ENCODE peak calls at places on chromosomes 11 and 22, in ten cellular contexts. H is NCI-H774; J is LoVo; F is keratinocyte; B is activated T-helper 1 cell treated with anti-CD3 and anti-CD28 coated beads, Interleukin-2, amount 50 U/mL, for 16 hours; Z is HEK293T; T is stimulated activated CD4-positive, alpha-beta T cell treated with anti-CD3 and anti-CD28 coated beads, Interleukin-2, amount 100 ng/mL, for 48 hours; Q is activated CD4-positive, alpha-beta T cell treated with anti-CD3 and anti-CD28 coated beads for 24 hours; S is lower leg skin; A is GM19239. W is an unnamed sample.
A peak's percentile ranks its signal among the peaks of the same experiment; 100 is the strongest.

GRCh38 chr11:28794405-28794804 is 686.2 kb downstream of the METTL15 start:
- DNase-seq in T (no peak), J (no peak), A (no peak), F (no peak), H (no peak), S (no peak), B (no peak), Z (no peak), Q (no peak), W (no peak)

GRCh38 chr22:18076060-18076497 is 1.7 kb upstream of the PEX26 start:
- DNase-seq in H (peak; percentile 79), S (peak; percentile 86), T (no peak), B (no peak), Z (peak; percentile 79), A (no peak), J (peak; percentile 80), Q (no peak), F (no peak), W (peak; percentile 75)

GRCh38 chr22:29144786-29145160 is 60.9 kb upstream of the EMID1 start:
- DNase-seq in H (no peak), A (no peak), F (no peak), Q (no peak), Z (no peak), B (no peak), T (no peak), S (peak; percentile 84), J (no peak), W (no peak)

GRCh38 chr22:49753276-49753884 is 74.3 kb downstream of the BRD1 start:
- DNase-seq in Q (no peak), S (peak; percentile 75), B (no peak), T (no peak), A (no peak), F (no peak), Z (no peak), H (no peak), J (no peak), W (no peak)

GRCh38 chr11:95231881-95232605 is 1.0 kb upstream of the SESN3 start:
- DNase-seq in Q (peak; percentile 35), B (peak; percentile 44), H (peak; percentile 36), Z (peak; percentile 62), T (peak; percentile 61), A (no peak), F (no peak), S (peak; percentile 94), J (no peak), W (no peak)

GRCh38 chr22:45475063-45475747 is 27.5 kb upstream of the FBLN1 start:
- DNase-seq in Q (no peak), T (no peak), Z (no peak), B (no peak), S (no peak), J (no peak), F (no peak), H (no peak), A (no peak), W (no peak)

GRCh38 chr22:41828516-41828915 is 4.4 kb upstream of the SREBF2 start:
- DNase-seq in A (no peak), H (peak; percentile 60), S (no peak), T (no peak), B (no peak), Q (no peak), J (no peak), Z (no peak), F (no peak), W (no peak)

GRCh38 chr22:37279469-37279868 is 2.8 kb upstream of the CYTH4 start:
- DNase-seq in F (no peak), H (no peak), T (no peak), Z (no peak), J (no peak), B (no peak), Q (no peak), A (no peak), S (no peak), W (no peak)

GRCh38 chr11:68649851-68650555 is 34.3 kb upstream of the GAL start:
- DNase-seq in A (no peak), F (no peak), T (no peak), B (no peak), S (peak; percentile 80), J (no peak), Q (no peak), H (no peak), Z (no peak), W (no peak)

GRCh38 chr22:24402460-24403192 is 24.8 kb upstream of the ADORA2A start:
- DNase-seq in S (peak; percentile 92), J (peak; percentile 96), T (no peak), F (peak; percentile 28), Q (no peak), H (peak; percentile 63), B (no peak), A (no peak), Z (no peak), W (peak; percentile 82)

GRCh38 chr11:112658521-112658920 is 302.7 kb upstream of the NCAM1 start:
- DNase-seq in J (no peak), H (no peak), T (no peak), S (no peak), Z (no peak), Q (no peak), B (no peak), A (no peak), F (no peak), W (no peak)

GRCh38 chr22:37965940-37966664 is 12.6 kb downstream of the POLR2F start:
- DNase-seq in Q (no peak), B (no peak), S (no peak), J (no peak), Z (no peak), H (no peak), A (no peak), F (no peak), T (no peak), W (no peak)

GRCh38 chr11:129861702-129862107 is 33.7 kb downstream of the NFRKB start:
- DNase-seq in F (peak; percentile 95), Q (no peak), S (peak; percentile 89), T (no peak), J (peak; percentile 93), H (no peak), B (no peak), A (no peak), Z (peak; percentile 25), W (peak; percentile 61)

GRCh38 chr11:44300881-44301855 is 8.8 kb downstream of the ALX4 start:
- DNase-seq in Q (no peak), A (no peak), H (no peak), T (no peak), B (no peak), J (no peak), S (no peak), Z (no peak), F (no peak), W (no peak)

GRCh38 chr22:21009638-21010425 is 5.1 kb upstream of the P2RX6 start:
- DNase-seq in J (peak; percentile 25), F (no peak), Q (no peak), B (no peak), H (no peak), T (no peak), Z (no peak), A (no peak), S (no peak), W (no peak)

GRCh38 chr11:65868076-65868667 is 4.4 kb downstream of the EFEMP2 start:
- DNase-seq in Q (no peak), S (no peak), F (no peak), J (no peak), Z (no peak), T (no peak), H (no peak), B (no peak), A (no peak), W (no peak)

GRCh38 chr11:12100886-12101285 is 9.5 kb upstream of the MICAL2 start:
- DNase-seq in Q (no peak), B (no peak), S (peak; percentile 91), H (no peak), T (no peak), J (no peak), A (no peak), Z (no peak), F (no peak), W (no peak)

GRCh38 chr22:44384563-44384940 is 71.8 kb upstream of the SHISAL1 start:
- DNase-seq in S (no peak), F (no peak), Z (no peak), A (no peak), T (no peak), J (no peak), B (no peak), H (no peak), Q (no peak), W (no peak)

GRCh38 chr11:7032692-7033091 is 12.4 kb downstream of the NLRP14 start:
- DNase-seq in H (no peak), Z (no peak), J (no peak), B (no peak), S (no peak), T (no peak), Q (no peak), A (no peak), F (no peak), W (no peak)

GRCh38 chr11:66476173-66476840 is 3.9 kb upstream of the DPP3 start:
- DNase-seq in Z (no peak), T (no peak), A (no peak), S (no peak), J (no peak), Q (no peak), F (no peak), H (no peak), B (no peak), W (no peak)

GRCh38 chr22:18031670-18032454 is 7.5 kb upstream of the MICAL3 start:
- DNase-seq in A (no peak), F (peak; percentile 92), Z (no peak), S (no peak), H (no peak), J (peak; percentile 67), B (no peak), T (no peak), Q (no peak), W (peak; percentile 82)

GRCh38 chr11:103053997-103054396 is 38.0 kb downstream of the DCUN1D5 start:
- DNase-seq in Q (no peak), B (no peak), S (no peak), Z (no peak), F (no peak), J (no peak), A (no peak), T (no peak), H (no peak), W (no peak)

GRCh38 chr22:32119568-32120235 is 39.4 kb downstream of the C22orf42 start:
- DNase-seq in T (no peak), F (no peak), Q (no peak), J (no peak), A (no peak), H (no peak), B (no peak), Z (no peak), S (no peak), W (no peak)

GRCh38 chr22:39621826-39622225 is 51.3 kb downstream of the CACNA1I start:
- DNase-seq in T (no peak), Q (no peak), H (no peak), J (no peak), F (no peak), S (no peak), Z (no peak), B (no peak), A (no peak), W (no peak)

GRCh38 chr11:105577645-105578044 is 32.2 kb upstream of the GRIA4 start:
- DNase-seq in J (no peak), B (no peak), T (no peak), Z (peak; percentile 6), A (no peak), Q (no peak), H (no peak), F (no peak), S (no peak), W (no peak)

GRCh38 chr22:36286096-36286957 is 33.4 kb downstream of the APOL1 start:
- DNase-seq in F (no peak), T (peak; percentile 69), S (peak; percentile 96), B (no peak), Q (peak; percentile 70), A (peak; percentile 90), Z (peak; percentile 96), H (no peak), J (peak; percentile 45), W (peak; percentile 18)

GRCh38 chr11:17352925-17353227 is 1.3 kb downstream of the NCR3LG1 start:
- DNase-seq in J (peak; percentile 59), T (peak; percentile 18), H (peak; percentile 53), F (no peak), Z (peak; percentile 39), Q (peak; percentile 15), A (peak; percentile 25), B (no peak), S (peak; percentile 85), W (no peak)

GRCh38 chr11:48013269-48013901 is 33.0 kb downstream of the PTPRJ start:
- DNase-seq in J (no peak), T (peak; percentile 49), B (peak; percentile 21), Q (no peak), S (no peak), F (no peak), H (no peak), A (no peak), Z (no peak), W (no peak)

W was measured in HCT116.